ENCODE peak calls at places on chromosomes 13 and 19, in ten cellular contexts. Z is kidney tubule cell; Y is stomach; L is GM04504; W is LHCN-M2; N is LNCaP clone FGC; F is skeletal muscle cell; P is activated CD4-positive, CD25-positive, alpha-beta regulatory T cell; A is foreskin fibroblast; I is WTC11. R is an unnamed sample.

GRCh38 chr19:38003427-38004099 is 96.6 kb downstream of the SIPA1L3 start:
- DNase-seq in Z (peak; percentile 94), Y (peak; percentile 77), L (peak; percentile 84), W (peak; percentile 96), N (peak; percentile 72), F (peak; percentile 54), P (no peak), A (peak; percentile 97), I (peak; percentile 65), R (peak; percentile 98)

GRCh38 chr13:77751513-77752456 is 54.3 kb downstream of the SLAIN1 start:
- DNase-seq in Z (peak; percentile 56), Y (no peak), L (peak; percentile 15), W (peak; percentile 45), N (no peak), F (peak; percentile 5), P (no peak), A (peak; percentile 49), I (peak; percentile 22), R (peak; percentile 63)

GRCh38 chr19:16516923-16517610 is 20.9 kb downstream of the C19orf44 start:
- DNase-seq in Z (no peak), Y (no peak), L (no peak), W (no peak), N (no peak), F (no peak), P (no peak), A (no peak), I (no peak), R (no peak)

GRCh38 chr13:100235311-100235901 is 146.5 kb downstream of the PCCA start:
- DNase-seq in Z (peak; percentile 58), Y (no peak), L (no peak), W (peak; percentile 59), N (peak; percentile 10), F (peak; percentile 55), P (no peak), A (peak; percentile 76), I (no peak), R (peak; percentile 90)

GRCh38 chr19:5809469-5809868 is 4.6 kb downstream of the NRTN start:
- DNase-seq in Z (no peak), Y (no peak), L (no peak), W (no peak), N (no peak), F (no peak), P (no peak), A (no peak), I (no peak), R (no peak)

GRCh38 chr19:6710273-6711077 is 10.0 kb downstream of the C3 start:
- DNase-seq in Z (no peak), Y (no peak), L (no peak), W (no peak), N (no peak), F (no peak), P (no peak), A (no peak), I (peak; percentile 49), R (no peak)

GRCh38 chr13:98312606-98313005 is 135.5 kb upstream of the RNF113B start:
- DNase-seq in Z (peak; percentile 56), Y (no peak), L (no peak), W (no peak), N (no peak), F (no peak), P (no peak), A (no peak), I (no peak), R (no peak)

GRCh38 chr19:32719611-32720059 is at the start of gene TDRD12:
- DNase-seq in Z (no peak), Y (no peak), L (no peak), W (no peak), N (no peak), F (no peak), P (no peak), A (no peak), I (peak; percentile 70), R (peak; percentile 4)

GRCh38 chr19:5804516-5805464 is at the start of gene NRTN:
- DNase-seq in Z (no peak), Y (peak; percentile 69), L (no peak), W (no peak), N (no peak), F (no peak), P (peak; percentile 29), A (no peak), I (peak; percentile 65), R (peak; percentile 93)

GRCh38 chr13:102651392-102651791 is 43.5 kb downstream of the METTL21C start:
- DNase-seq in Z (peak; percentile 6), Y (no peak), L (no peak), W (peak; percentile 43), N (no peak), F (no peak), P (no peak), A (peak; percentile 33), I (no peak), R (no peak)

GRCh38 chr13:110097013-110097412 is 209.9 kb downstream of the COL4A1 start:
- DNase-seq in Z (no peak), Y (no peak), L (no peak), W (no peak), N (no peak), F (no peak), P (no peak), A (no peak), I (no peak), R (no peak)

GRCh38 chr19:31214086-31214485 is 135.2 kb downstream of the TSHZ3 start:
- DNase-seq in Z (peak; percentile 96), Y (peak; percentile 63), L (peak; percentile 98), W (peak; percentile 100), N (no peak), F (peak; percentile 99), P (peak; percentile 70), A (peak; percentile 99), I (no peak), R (no peak)

GRCh38 chr13:100675660-100676129 is 1.1 kb upstream of the TMTC4 start:
- DNase-seq in Z (no peak), Y (no peak), L (no peak), W (no peak), N (no peak), F (no peak), P (no peak), A (no peak), I (no peak), R (no peak)

GRCh38 chr19:51251453-51251790 is 542 bp downstream of the SIGLECL1 start:
- DNase-seq in Z (peak; percentile 18), Y (no peak), L (no peak), W (no peak), N (no peak), F (no peak), P (no peak), A (no peak), I (no peak), R (no peak)

GRCh38 chr13:111491021-111491420 is 170.6 kb downstream of the TEX29 start:
- DNase-seq in Z (no peak), Y (peak; percentile 22), L (no peak), W (no peak), N (no peak), F (no peak), P (no peak), A (no peak), I (no peak), R (no peak)

GRCh38 chr19:2970201-2970838 is 7.0 kb upstream of the TLE6 start:
- DNase-seq in Z (peak; percentile 76), Y (no peak), L (no peak), W (no peak), N (no peak), F (no peak), P (no peak), A (no peak), I (no peak), R (peak; percentile 41)

GRCh38 chr13:75670496-75670895 is 34.4 kb downstream of the LMO7 start:
- DNase-seq in Z (no peak), Y (no peak), L (no peak), W (no peak), N (no peak), F (no peak), P (no peak), A (peak; percentile 44), I (no peak), R (no peak)

GRCh38 chr19:54041969-54042606 is 21.6 kb downstream of the VSTM1 start:
- DNase-seq in Z (peak; percentile 85), Y (no peak), L (no peak), W (no peak), N (no peak), F (no peak), P (no peak), A (no peak), I (no peak), R (no peak)

GRCh38 chr13:40653558-40654318 is 12.7 kb downstream of the FOXO1 start:
- DNase-seq in Z (no peak), Y (no peak), L (no peak), W (no peak), N (no peak), F (no peak), P (no peak), A (no peak), I (no peak), R (no peak)

GRCh38 chr19:46697142-46697960 is 19.6 kb downstream of the PRKD2 start:
- DNase-seq in Z (peak; percentile 53), Y (peak; percentile 94), L (peak; percentile 50), W (no peak), N (no peak), F (peak; percentile 29), P (no peak), A (peak; percentile 94), I (peak; percentile 100), R (peak; percentile 98)

GRCh38 chr19:30017172-30017571 is 75.1 kb downstream of the URI1 start:
- DNase-seq in Z (no peak), Y (no peak), L (no peak), W (no peak), N (no peak), F (no peak), P (no peak), A (no peak), I (no peak), R (no peak)

GRCh38 chr19:47483800-47484690 is at the start of gene KPTN:
- DNase-seq in Z (peak; percentile 91), Y (peak; percentile 90), L (peak; percentile 72), W (peak; percentile 85), N (peak; percentile 45), F (peak; percentile 66), P (peak; percentile 83), A (peak; percentile 96), I (peak; percentile 91), R (peak; percentile 96)

GRCh38 chr13:47256618-47257017 is 359.8 kb upstream of the HTR2A start:
- DNase-seq in Z (peak; percentile 27), Y (no peak), L (peak; percentile 73), W (peak; percentile 84), N (no peak), F (peak; percentile 79), P (no peak), A (peak; percentile 88), I (no peak), R (no peak)

GRCh38 chr13:44373601-44374347 is at the start of gene SERP2:
- DNase-seq in Z (peak; percentile 37), Y (no peak), L (no peak), W (peak; percentile 10), N (no peak), F (no peak), P (no peak), A (peak; percentile 51), I (peak; percentile 77), R (peak; percentile 73)

GRCh38 chr13:109918179-109918651 is 131.8 kb upstream of the IRS2 start:
- DNase-seq in Z (peak; percentile 44), Y (no peak), L (no peak), W (peak; percentile 98), N (no peak), F (peak; percentile 32), P (no peak), A (peak; percentile 27), I (no peak), R (no peak)

GRCh38 chr19:52542984-52543664 is 15.7 kb downstream of the ZNF808 start:
- DNase-seq in Z (peak; percentile 9), Y (no peak), L (no peak), W (peak; percentile 22), N (no peak), F (no peak), P (no peak), A (no peak), I (no peak), R (no peak)

GRCh38 chr13:44903596-44903995 is 85.7 kb downstream of the NUFIP1 start:
- DNase-seq in Z (peak; percentile 19), Y (peak; percentile 58), L (peak; percentile 90), W (peak; percentile 91), N (no peak), F (peak; percentile 93), P (no peak), A (peak; percentile 88), I (no peak), R (no peak)

GRCh38 chr19:2325261-2326046 is 2.9 kb downstream of the LSM7 start:
- DNase-seq in Z (no peak), Y (no peak), L (no peak), W (no peak), N (no peak), F (no peak), P (no peak), A (no peak), I (no peak), R (no peak)

R was measured in NCI-H69.